ENCODE peak calls at places on chromosomes 12 and 14, in four cellular contexts. H, U, Z and K are unnamed samples.
A peak's percentile ranks its signal among the peaks of the same experiment; 100 is the strongest.

GRCh38 chr14:106808907-106809306 is 1282.5 kb downstream of the TMEM121 start:
- DNase-seq in H (no peak), U (no peak), Z (no peak), K (no peak)

GRCh38 chr14:68941820-68942219 is 37.3 kb downstream of the ACTN1 start:
- DNase-seq in H (no peak), U (no peak), Z (no peak), K (peak; percentile 88)

GRCh38 chr14:39488600-39488999 is 56.4 kb upstream of the FBXO33 start:
- DNase-seq in H (no peak), U (no peak), Z (no peak), K (no peak)

GRCh38 chr14:100532154-100532915 is 54.9 kb downstream of the BEGAIN start:
- DNase-seq in H (no peak), U (peak; percentile 48), Z (no peak), K (no peak)

GRCh38 chr14:87305345-87305744 is 687.6 kb downstream of the GALC start:
- DNase-seq in H (no peak), U (no peak), Z (no peak), K (no peak)

GRCh38 chr12:62604856-62605255 is 138.2 kb downstream of the MON2 start:
- DNase-seq in H (peak; percentile 51), U (no peak), Z (no peak), K (no peak)

GRCh38 chr14:78567343-78567742 is 397.2 kb downstream of the NRXN3 start:
- DNase-seq in H (no peak), U (no peak), Z (no peak), K (no peak)

GRCh38 chr14:101500061-101500460 is 61.2 kb upstream of the DIO3 start:
- DNase-seq in H (no peak), U (no peak), Z (no peak), K (no peak)

GRCh38 chr12:132484183-132484890 is 5.6 kb upstream of the FBRSL1 start:
- DNase-seq in H (no peak), U (no peak), Z (no peak), K (no peak)

GRCh38 chr14:68140111-68140741 is 320.6 kb downstream of the RAD51B start:
- DNase-seq in H (no peak), U (no peak), Z (no peak), K (peak; percentile 64)

GRCh38 chr12:125280482-125281377 is 215.5 kb downstream of the AACS start:
- DNase-seq in H (peak; percentile 19), U (no peak), Z (no peak), K (no peak)

GRCh38 chr14:86574026-86574777 is 1044.3 kb downstream of the FLRT2 start:
- DNase-seq in H (no peak), U (no peak), Z (no peak), K (peak; percentile 0)

GRCh38 chr14:55102141-55102547 is 26.9 kb upstream of the LGALS3 start:
- DNase-seq in H (peak; percentile 46), U (peak; percentile 69), Z (peak; percentile 99), K (peak; percentile 54)

GRCh38 chr12:90978117-90978770 is 23.3 kb upstream of the CCER1 start:
- DNase-seq in H (peak; percentile 25), U (peak; percentile 32), Z (peak; percentile 11), K (peak; percentile 16)

GRCh38 chr14:88232783-88233182 is 90.3 kb downstream of the KCNK10 start:
- DNase-seq in H (no peak), U (no peak), Z (no peak), K (no peak)

GRCh38 chr14:104297313-104297704 is 158.9 kb downstream of the KIF26A start:
- DNase-seq in H (no peak), U (no peak), Z (no peak), K (no peak)

GRCh38 chr12:69661386-69661785 is 37.7 kb downstream of the BEST3 start:
- DNase-seq in H (no peak), U (no peak), Z (no peak), K (no peak)

GRCh38 chr12:32896438-32897275 is at the start of gene PKP2:
- DNase-seq in H (peak; percentile 75), U (peak; percentile 96), Z (no peak), K (peak; percentile 80)

GRCh38 chr12:32893008-32893407 is 3.6 kb downstream of the PKP2 start:
- DNase-seq in H (no peak), U (no peak), Z (no peak), K (peak; percentile 39)

GRCh38 chr12:32893458-32893857 is 3.1 kb downstream of the PKP2 start:
- DNase-seq in H (no peak), U (no peak), Z (no peak), K (peak; percentile 74)

GRCh38 chr12:32895688-32896437 is 714 bp downstream of the PKP2 start:
- DNase-seq in H (peak; percentile 32), U (no peak), Z (no peak), K (peak; percentile 25)

GRCh38 chr12:32894566-32894965 is 2.0 kb downstream of the PKP2 start:
- DNase-seq in H (no peak), U (no peak), Z (no peak), K (no peak)
- TF ChIP-seq NFIC in H (no peak), U (no peak), Z (no peak), K (no peak)

GRCh38 chr12:5171701-5172100 is 128.0 kb downstream of the KCNA5 start:
- DNase-seq in H (peak; percentile 38), U (peak; percentile 51), Z (no peak), K (peak; percentile 18)
- TF ChIP-seq NFIC in H (no peak), U (no peak), Z (no peak), K (no peak)

GRCh38 chr14:93316716-93317115 is 16.1 kb downstream of the BTBD7 start:
- DNase-seq in H (no peak), U (no peak), Z (no peak), K (no peak)
- TF ChIP-seq NFIC in H (no peak), U (no peak), Z (no peak), K (no peak)

DNA sequence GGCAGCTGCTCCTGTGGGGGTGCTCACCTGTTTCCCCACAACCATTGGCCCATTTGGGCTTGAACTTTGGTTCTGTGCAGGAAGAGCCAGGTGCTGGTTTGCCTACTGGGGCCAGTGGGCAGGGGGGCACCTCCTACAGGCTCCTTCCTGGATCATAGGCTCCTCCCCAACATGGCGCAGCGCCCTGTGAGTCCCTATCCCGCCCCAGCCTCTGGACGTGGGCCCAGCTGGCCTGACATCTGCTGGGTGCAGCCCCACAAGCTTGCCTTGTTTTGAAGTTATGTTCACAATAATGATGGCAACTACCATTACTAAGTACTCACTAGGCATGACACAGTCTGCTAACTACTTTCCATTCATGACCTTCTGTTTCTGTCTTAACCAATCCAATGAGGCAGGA is 147.8 kb downstream of the RBM19 start:
- DNase-seq in H (no peak), U (no peak), Z (no peak), K (no peak)
- TF ChIP-seq NFIC in H (no peak), U (no peak), Z (no peak), K (no peak)

DNA sequence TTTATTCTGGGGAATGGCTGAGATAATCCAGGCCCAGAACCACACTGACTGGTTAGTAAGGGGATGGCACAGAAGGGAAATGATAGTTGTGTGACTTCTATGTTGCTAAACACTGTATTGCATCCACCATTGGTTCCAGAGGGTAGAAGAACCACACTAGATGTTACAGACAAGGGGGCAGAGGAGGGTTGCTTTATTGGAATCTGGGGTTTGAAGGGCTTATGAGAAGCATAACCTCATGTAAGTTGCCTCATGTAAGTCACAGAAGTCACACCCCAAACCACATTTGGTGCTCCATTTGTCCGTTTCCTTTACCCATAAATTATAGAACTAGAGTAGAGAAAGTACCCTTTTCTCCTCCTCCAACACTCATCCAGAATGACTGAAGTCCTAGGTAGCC is 5.5 kb upstream of the PSMA6 start:
- DNase-seq in H (no peak), U (no peak), Z (no peak), K (no peak)
- TF ChIP-seq NFIC in H (no peak), U (no peak), Z (no peak), K (no peak)